ENCODE peak calls at places on chromosomes 12 and 14, in seven cellular contexts. R, W, C, Q, B, M and Y are unnamed samples. For H3K4me1, the result is how much of the 10 kb centered on the place peaks cover.

GRCh38 chr12:124909831-124910560 is 4.5 kb downstream of the UBC start:
- DNase-seq in B (peak), M (no peak), R (no peak), C (no peak), Q (no peak), W (no peak), Y (no peak)

GRCh38 chr14:99226687-99227086 is 45.3 kb downstream of the BCL11B start:
- DNase-seq in B (no peak), M (no peak), R (no peak), C (no peak), W (no peak), Q (no peak), Y (no peak)

GRCh38 chr12:124940393-124941169 is 26.1 kb upstream of the UBC start:
- DNase-seq in Q (peak), C (peak), W (peak), M (peak), R (peak), B (peak), Y (peak)

GRCh38 chr12:27277846-27278260 is 33.8 kb downstream of the STK38L start:
- DNase-seq in Q (no peak), C (peak), W (no peak), R (no peak), B (peak), M (no peak), Y (no peak)

GRCh38 chr12:26273811-26274210 is 78.4 kb downstream of the SSPN start:
- DNase-seq in B (no peak), W (peak), Q (no peak), C (no peak), R (no peak), M (no peak), Y (no peak)

GRCh38 chr14:37116933-37117844 is 55.2 kb downstream of the SLC25A21 start:
- DNase-seq in Q (no peak), R (no peak), W (no peak), B (peak), C (peak), M (no peak), Y (no peak)

GRCh38 chr14:69951935-69952334 is 72.7 kb downstream of the SMOC1 start:
- DNase-seq in R (no peak), W (no peak), M (no peak), B (no peak), C (no peak), Q (no peak), Y (no peak)

GRCh38 chr12:108933950-108934349 is 54.1 kb downstream of the DAO start:
- DNase-seq in R (no peak), B (peak), Q (no peak), C (no peak), M (no peak), W (no peak), Y (no peak)

GRCh38 chr12:98896938-98897337 is 251.8 kb downstream of the APAF1 start:
- DNase-seq in B (no peak), R (no peak), M (no peak), W (no peak), Q (no peak), C (peak), Y (no peak)

GRCh38 chr14:71956920-71957563 is 24.8 kb downstream of the RGS6 start:
- DNase-seq in W (no peak), R (no peak), Q (no peak), B (no peak), M (no peak), C (no peak), Y (no peak)

GRCh38 chr14:71133296-71133695 is 226.0 kb downstream of the PCNX1 start:
- DNase-seq in R (no peak), W (no peak), Q (no peak), C (no peak), B (no peak), M (no peak), Y (no peak)

GRCh38 chr12:6294533-6295186 is 15.8 kb upstream of the PLEKHG6 start:
- DNase-seq in W (no peak), B (no peak), Q (no peak), M (no peak), R (no peak), C (no peak), Y (no peak)

GRCh38 chr14:98070521-98070920 is 1201.5 kb downstream of the BCL11B start:
- DNase-seq in C (no peak), W (no peak), B (no peak), R (no peak), M (no peak), Q (no peak), Y (no peak)

GRCh38 chr12:32502693-32503510 is 103.5 kb downstream of the FGD4 start:
- DNase-seq in C (peak), W (no peak), R (no peak), Q (no peak), M (no peak), B (peak), Y (no peak)

GRCh38 chr12:52014567-52015392 is 8.0 kb downstream of the TAMALIN start:
- DNase-seq in B (no peak), C (peak), R (no peak), W (no peak), Q (no peak), M (no peak), Y (no peak)
- H3K4me3 ChIP-seq in B (no peak), C (peak), R (no peak), W (no peak), Q (no peak), M (no peak), Y (no peak)

DNA sequence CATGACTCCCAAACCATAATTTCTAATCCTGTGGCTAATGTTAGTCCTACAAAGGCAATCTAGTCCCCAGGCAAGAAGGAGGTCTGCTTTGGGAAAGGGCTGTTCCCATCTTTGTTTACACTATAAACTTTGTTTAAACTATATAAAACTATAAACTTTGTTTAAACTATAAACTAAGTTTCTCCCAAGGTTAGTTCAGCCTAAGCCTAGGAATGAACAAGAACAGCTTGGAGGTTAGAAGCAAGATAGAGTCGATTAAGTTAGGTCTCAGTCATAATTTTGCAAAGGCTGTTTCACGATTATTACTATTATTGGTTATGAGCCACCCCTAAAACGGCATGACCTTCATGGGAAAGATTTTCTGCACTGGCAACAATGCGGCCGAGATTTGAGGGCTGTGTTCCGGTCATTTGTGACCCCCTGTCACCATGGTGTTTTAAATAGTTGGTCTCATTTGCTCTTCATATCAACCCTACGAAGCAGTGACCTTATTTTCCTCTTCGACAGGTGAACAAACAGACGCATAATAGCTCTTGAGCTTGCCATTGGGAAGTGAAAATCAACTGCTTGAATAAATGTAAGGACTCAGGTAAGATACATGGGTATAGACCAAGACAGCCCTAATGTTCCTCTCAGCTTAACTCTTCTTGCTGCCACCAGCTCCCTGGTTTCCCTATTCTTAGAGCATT is 322.6 kb upstream of the TMEM132C start:
- DNase-seq in Q (no peak), B (no peak), M (no peak), W (no peak), R (no peak), C (no peak), Y (no peak)
- H3K27ac ChIP-seq in Q (no peak), B (no peak), M (no peak), W (no peak), R (no peak), C (no peak), Y (no peak)

GRCh38 chr12:71655907-71656306 is 7.7 kb downstream of the ZFC3H1 start:
- DNase-seq in M (no peak), Q (no peak), C (no peak), R (no peak), W (no peak), B (no peak), Y (no peak)

GRCh38 chr12:71652656-71653055 is 11.0 kb downstream of the ZFC3H1 start:
- DNase-seq in R (no peak), W (no peak), Q (no peak), M (no peak), B (no peak), C (no peak), Y (no peak)

GRCh38 chr12:71654200-71654599 is 9.4 kb downstream of the ZFC3H1 start:
- DNase-seq in R (no peak), B (peak), Q (no peak), M (no peak), W (no peak), C (no peak), Y (no peak)

GRCh38 chr12:71653137-71653536 is 10.5 kb downstream of the ZFC3H1 start:
- DNase-seq in W (no peak), C (no peak), Q (no peak), M (no peak), R (no peak), B (no peak), Y (no peak)

GRCh38 chr12:71655495-71655894 is 8.2 kb downstream of the ZFC3H1 start:
- DNase-seq in R (no peak), W (no peak), Q (no peak), C (no peak), B (no peak), M (no peak), Y (no peak)
- H3K4me1 ChIP-seq in R (half or more), W (half or more), Q (under half), C (under half), B (under half), M (under half), Y (under half)

GRCh38 chr12:133107121-133107520 is 23.0 kb downstream of the ZNF891 start:
- DNase-seq in B (no peak), R (no peak), Q (no peak), W (no peak), M (no peak), C (no peak), Y (no peak)
- H3K4me3 ChIP-seq in B (no peak), R (no peak), Q (no peak), W (no peak), M (no peak), C (no peak), Y (no peak)

DNA sequence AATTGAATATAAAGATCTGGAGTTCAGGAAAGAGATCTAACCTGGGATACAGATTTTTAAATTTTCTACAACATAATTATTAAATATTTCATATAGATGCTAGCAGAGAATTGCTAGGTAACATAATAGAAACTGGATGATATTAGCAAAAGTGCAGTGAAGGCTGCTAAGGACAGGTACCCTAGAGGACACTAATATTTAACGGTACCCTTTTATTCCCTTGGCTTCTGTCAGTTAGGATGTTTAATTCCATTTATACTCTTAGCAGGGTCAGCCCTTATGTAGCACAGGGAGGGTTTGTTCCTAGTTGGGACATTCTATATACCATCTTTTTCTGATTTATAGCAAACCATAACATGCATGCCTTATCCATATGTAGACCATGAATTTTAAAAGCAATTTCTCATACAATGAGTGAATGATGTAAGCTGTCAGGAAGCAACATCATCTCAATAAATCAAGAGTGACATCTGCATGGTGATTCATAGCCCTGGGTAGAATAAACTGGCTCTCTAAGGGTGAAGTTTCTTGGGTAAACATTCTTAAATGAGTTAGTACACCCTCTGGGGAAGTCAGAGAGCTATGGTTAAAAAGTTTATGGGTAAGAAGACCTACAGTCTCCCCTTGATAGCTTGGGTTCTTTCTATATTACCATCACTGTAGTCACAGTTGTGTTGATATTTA is 404.4 kb upstream of the MGAT4C start:
- DNase-seq in W (no peak), R (no peak), Q (no peak), C (no peak), B (peak), M (no peak), Y (no peak)
- H3K27ac ChIP-seq in W (no peak), R (no peak), Q (no peak), C (no peak), B (no peak), M (no peak), Y (peak)